ENCODE peak calls at places on chromosomes 5 and 9, in four cellular contexts. X is HT-29, W is transverse colon, T is choroid plexus epithelial cell. M is an unnamed sample.
A peak's percentile ranks its signal among the peaks of the same experiment; 100 is the strongest.

GRCh38 chr9:8156336-8156735 is 356.8 kb upstream of the DMAC1 start:
- DNase-seq in X (no peak), W (no peak), T (no peak), M (no peak)

GRCh38 chr9:121333950-121334773 is 35.9 kb downstream of the STOM start:
- DNase-seq in X (no peak), W (no peak), T (no peak), M (no peak)

GRCh38 chr5:151699071-151699901 is 12.6 kb upstream of the SPARC start:
- DNase-seq in X (no peak), W (peak; percentile 49), T (peak; percentile 98), M (peak; percentile 94)

GRCh38 chr5:9587135-9587534 is 41.3 kb upstream of the SEMA5A start:
- DNase-seq in X (no peak), W (no peak), T (no peak), M (no peak)

GRCh38 chr5:65037845-65038815 is 269.4 kb downstream of the CWC27 start:
- DNase-seq in X (peak; percentile 60), W (peak; percentile 23), T (peak; percentile 24), M (peak; percentile 48)

GRCh38 chr9:73548201-73548600 is 396.5 kb downstream of the ANXA1 start:
- DNase-seq in X (no peak), W (no peak), T (peak; percentile 2), M (no peak)

GRCh38 chr5:126274396-126274795 is 148.8 kb upstream of the GRAMD2B start:
- DNase-seq in X (no peak), W (no peak), T (no peak), M (no peak)

GRCh38 chr9:134204991-134205578 is 40.7 kb upstream of the RNU6ATAC start:
- DNase-seq in X (peak; percentile 41), W (no peak), T (peak; percentile 70), M (no peak)

GRCh38 chr5:96714951-96715451 is 52.8 kb downstream of the CAST start:
- DNase-seq in X (peak; percentile 93), W (peak; percentile 75), T (peak; percentile 96), M (peak; percentile 50)

GRCh38 chr5:137629646-137630045 is 106.2 kb downstream of the KLHL3 start:
- DNase-seq in X (peak; percentile 76), W (no peak), T (peak; percentile 77), M (peak; percentile 60)